ENCODE peak calls at places on chromosomes 12 and 14, in nine cellular contexts. N, J, R, Z, B, D, V, O and F are unnamed samples.

GRCh38 chr12:83514372-83514771 is 827.7 kb downstream of the TMTC2 start:
- DNase-seq in R (peak; percentile 50), J (no peak), D (no peak), Z (no peak), N (no peak), B (no peak), O (no peak), V (no peak), F (no peak)

GRCh38 chr14:81315344-81315743 is 84.8 kb downstream of the STON2 start:
- DNase-seq in J (no peak), B (no peak), D (no peak), Z (no peak), N (no peak), O (no peak), R (no peak), V (peak; percentile 51), F (peak; percentile 33)

GRCh38 chr12:62192486-62193250 is 67.5 kb upstream of the USP15 start:
- DNase-seq in O (peak; percentile 32), V (peak; percentile 79), D (peak; percentile 44), B (peak; percentile 83), Z (peak; percentile 89), R (peak; percentile 61), N (peak; percentile 82), J (peak; percentile 21), F (peak; percentile 87)

GRCh38 chr12:128114485-128114884 is 152.5 kb upstream of the TMEM132C start:
- DNase-seq in O (no peak), Z (no peak), V (no peak), J (no peak), B (no peak), R (no peak), N (no peak), D (no peak), F (no peak)

GRCh38 chr12:131052063-131052781 is 98.5 kb downstream of the ADGRD1 start:
- DNase-seq in V (no peak), D (no peak), Z (no peak), R (no peak), B (no peak), N (no peak), O (no peak), J (no peak), F (no peak)

GRCh38 chr12:63764481-63764880 is 15.2 kb upstream of the RXYLT1 start:
- DNase-seq in O (no peak), B (no peak), Z (no peak), D (no peak), R (no peak), V (no peak), N (no peak), J (no peak), F (no peak)

GRCh38 chr14:99554184-99554583 is 49.8 kb downstream of the CCDC85C start:
- DNase-seq in D (no peak), R (no peak), B (peak; percentile 69), Z (no peak), V (peak; percentile 83), O (no peak), N (no peak), J (no peak), F (no peak)

GRCh38 chr14:79967001-79967400 is 244.3 kb downstream of the DIO2 start:
- DNase-seq in Z (no peak), B (no peak), R (no peak), N (peak; percentile 74), V (no peak), D (no peak), J (no peak), O (no peak), F (no peak)

GRCh38 chr14:102086346-102086971 is 385 bp downstream of the HSP90AA1 start:
- DNase-seq in B (peak; percentile 65), N (peak; percentile 68), Z (no peak), O (peak; percentile 45), D (peak; percentile 65), R (no peak), J (peak; percentile 41), V (peak; percentile 44), F (no peak)

GRCh38 chr14:21428930-21429329 is 27.0 kb downstream of the CHD8 start:
- DNase-seq in B (no peak), J (no peak), D (no peak), O (no peak), R (no peak), V (no peak), N (no peak), Z (no peak), F (no peak)

GRCh38 chr12:109635717-109636116 is 62.1 kb downstream of the MVK start:
- DNase-seq in J (no peak), R (no peak), N (no peak), D (no peak), Z (no peak), V (no peak), B (no peak), O (no peak), F (no peak)

GRCh38 chr14:35438910-35439713 is 34.6 kb upstream of the NFKBIA start:
- DNase-seq in B (no peak), J (no peak), N (no peak), Z (peak; percentile 8), V (no peak), D (no peak), R (no peak), O (no peak), F (no peak)

GRCh38 chr14:70646705-70647104 is 5.0 kb downstream of the TTC9 start:
- DNase-seq in O (no peak), Z (no peak), N (no peak), R (no peak), B (no peak), D (no peak), V (no peak), J (no peak), F (no peak)

GRCh38 chr14:46487582-46488350 is 163.8 kb downstream of the RPL10L start:
- DNase-seq in V (no peak), N (no peak), B (no peak), R (no peak), D (no peak), Z (no peak), J (no peak), O (no peak), F (no peak)

GRCh38 chr14:54566410-54567223 is at the start of gene SAMD4A:
- DNase-seq in N (peak; percentile 86), Z (peak; percentile 76), R (peak; percentile 57), O (peak; percentile 84), D (peak; percentile 57), B (peak; percentile 77), J (peak; percentile 20), V (peak; percentile 50), F (peak; percentile 91)

GRCh38 chr14:50773632-50774541 is 57.1 kb downstream of the NIN start:
- DNase-seq in V (peak; percentile 14), J (no peak), B (peak; percentile 67), R (peak; percentile 17), Z (peak; percentile 58), O (no peak), N (peak; percentile 50), D (peak; percentile 24), F (peak; percentile 56)

GRCh38 chr12:94140556-94140955 is 7.8 kb upstream of the PLXNC1 start:
- DNase-seq in B (no peak), O (no peak), D (peak; percentile 47), R (no peak), N (peak; percentile 10), J (no peak), Z (peak; percentile 61), V (no peak), F (peak; percentile 68)

GRCh38 chr14:74983343-74983742 is 19.4 kb upstream of the EIF2B2 start:
- DNase-seq in O (no peak), D (no peak), B (no peak), J (no peak), R (no peak), N (no peak), V (no peak), Z (no peak), F (no peak)

GRCh38 chr12:6570264-6570887 is 2.3 kb upstream of the NOP2 start:
- DNase-seq in J (no peak), D (peak; percentile 34), V (peak; percentile 15), N (no peak), Z (peak; percentile 68), B (no peak), R (no peak), O (peak; percentile 34), F (peak; percentile 44)

GRCh38 chr12:113208041-113208934 is 13.0 kb upstream of the TPCN1 start:
- DNase-seq in Z (no peak), D (peak; percentile 52), R (no peak), V (no peak), B (peak; percentile 43), O (no peak), J (no peak), N (peak; percentile 79), F (no peak)

GRCh38 chr12:11685261-11685660 is 35.8 kb downstream of the ETV6 start:
- DNase-seq in B (no peak), Z (no peak), V (no peak), O (no peak), D (no peak), J (no peak), R (no peak), N (no peak), F (no peak)

GRCh38 chr14:65704412-65704811 is 291.9 kb downstream of the FUT8 start:
- DNase-seq in J (no peak), V (no peak), O (no peak), N (peak; percentile 75), B (no peak), R (no peak), Z (no peak), D (no peak), F (no peak)

GRCh38 chr12:131371580-131372475 is 339.1 kb upstream of the SFSWAP start:
- DNase-seq in N (no peak), D (no peak), Z (no peak), J (no peak), B (no peak), R (no peak), O (no peak), V (no peak), F (no peak)

GRCh38 chr14:91258021-91258618 is 13.6 kb upstream of the GPR68 start:
- DNase-seq in Z (no peak), D (no peak), O (peak; percentile 43), R (peak; percentile 99), V (no peak), N (peak; percentile 12), J (no peak), B (no peak), F (no peak)

GRCh38 chr14:29271669-29272068 is 505.1 kb downstream of the FOXG1 start:
- DNase-seq in Z (no peak), J (no peak), D (no peak), V (no peak), N (peak; percentile 7), B (no peak), O (no peak), R (no peak), F (no peak)

GRCh38 chr14:95310635-95311380 is 8.9 kb downstream of the CLMN start:
- DNase-seq in Z (no peak), V (no peak), R (no peak), O (no peak), B (no peak), J (no peak), D (no peak), N (no peak), F (no peak)

GRCh38 chr12:6288235-6288634 is 22.2 kb upstream of the PLEKHG6 start:
- DNase-seq in D (no peak), N (peak; percentile 88), V (no peak), R (peak; percentile 93), O (no peak), J (no peak), B (no peak), Z (no peak), F (no peak)

GRCh38 chr12:98653866-98654493 is 8.9 kb downstream of the APAF1 start:
- DNase-seq in J (no peak), D (no peak), O (no peak), R (no peak), N (peak; percentile 70), Z (peak; percentile 44), B (peak; percentile 63), V (peak; percentile 55), F (no peak)

GRCh38 chr12:68953536-68953935 is 20.6 kb upstream of the CPM start:
- DNase-seq in V (no peak), J (no peak), R (no peak), O (no peak), D (no peak), N (no peak), B (no peak), Z (no peak), F (no peak)

GRCh38 chr14:80464531-80465149 is 253.3 kb upstream of the DIO2 start:
- DNase-seq in O (no peak), D (no peak), Z (no peak), J (no peak), N (no peak), V (peak; percentile 9), R (no peak), B (no peak), F (no peak)